ENCODE peak calls at places on chromosomes 6 and 20, in ten cellular contexts. P, V, F, Z, X, O, T, D, I and A are unnamed samples.

GRCh38 chr6:116073765-116074450 is 13.2 kb upstream of the FRK start:
- DNase-seq in P (no peak), V (no peak), F (peak; percentile 93), Z (no peak), X (no peak), O (peak; percentile 18), T (peak; percentile 61), D (no peak), I (no peak), A (peak; percentile 74)

GRCh38 chr6:105587349-105588115 is 184.7 kb upstream of the PREP start:
- DNase-seq in P (no peak), V (no peak), F (no peak), Z (no peak), X (peak; percentile 25), O (no peak), T (peak; percentile 72), D (no peak), I (peak; percentile 35), A (peak; percentile 50)

GRCh38 chr6:9437836-9438235 is 977.0 kb downstream of the TFAP2A start:
- DNase-seq in P (no peak), V (no peak), F (no peak), Z (no peak), X (no peak), O (peak; percentile 20), T (peak; percentile 25), D (no peak), I (no peak), A (no peak)

GRCh38 chr20:29741594-29741893 is 1515.9 kb upstream of the DEFB115 start:
- DNase-seq in P (peak; percentile 24), V (no peak), F (no peak), Z (no peak), X (no peak), O (no peak), T (no peak), D (no peak), I (no peak), A (no peak)

GRCh38 chr6:70957284-70957617 is 391 bp upstream of the B3GAT2 start:
- DNase-seq in P (no peak), V (no peak), F (no peak), Z (no peak), X (no peak), O (no peak), T (no peak), D (no peak), I (no peak), A (no peak)

GRCh38 chr6:25401711-25402110 is 122.5 kb downstream of the CARMIL1 start:
- DNase-seq in P (no peak), V (no peak), F (no peak), Z (peak; percentile 79), X (no peak), O (no peak), T (no peak), D (no peak), I (no peak), A (no peak)

GRCh38 chr6:164531745-164532144 is 777.7 kb downstream of the C6orf118 start:
- DNase-seq in P (no peak), V (no peak), F (no peak), Z (no peak), X (no peak), O (no peak), T (no peak), D (no peak), I (no peak), A (no peak)

GRCh38 chr6:50791900-50792508 is 26.7 kb upstream of the TFAP2B start:
- DNase-seq in P (no peak), V (no peak), F (no peak), Z (no peak), X (no peak), O (peak; percentile 51), T (no peak), D (no peak), I (no peak), A (peak; percentile 44)

DNA sequence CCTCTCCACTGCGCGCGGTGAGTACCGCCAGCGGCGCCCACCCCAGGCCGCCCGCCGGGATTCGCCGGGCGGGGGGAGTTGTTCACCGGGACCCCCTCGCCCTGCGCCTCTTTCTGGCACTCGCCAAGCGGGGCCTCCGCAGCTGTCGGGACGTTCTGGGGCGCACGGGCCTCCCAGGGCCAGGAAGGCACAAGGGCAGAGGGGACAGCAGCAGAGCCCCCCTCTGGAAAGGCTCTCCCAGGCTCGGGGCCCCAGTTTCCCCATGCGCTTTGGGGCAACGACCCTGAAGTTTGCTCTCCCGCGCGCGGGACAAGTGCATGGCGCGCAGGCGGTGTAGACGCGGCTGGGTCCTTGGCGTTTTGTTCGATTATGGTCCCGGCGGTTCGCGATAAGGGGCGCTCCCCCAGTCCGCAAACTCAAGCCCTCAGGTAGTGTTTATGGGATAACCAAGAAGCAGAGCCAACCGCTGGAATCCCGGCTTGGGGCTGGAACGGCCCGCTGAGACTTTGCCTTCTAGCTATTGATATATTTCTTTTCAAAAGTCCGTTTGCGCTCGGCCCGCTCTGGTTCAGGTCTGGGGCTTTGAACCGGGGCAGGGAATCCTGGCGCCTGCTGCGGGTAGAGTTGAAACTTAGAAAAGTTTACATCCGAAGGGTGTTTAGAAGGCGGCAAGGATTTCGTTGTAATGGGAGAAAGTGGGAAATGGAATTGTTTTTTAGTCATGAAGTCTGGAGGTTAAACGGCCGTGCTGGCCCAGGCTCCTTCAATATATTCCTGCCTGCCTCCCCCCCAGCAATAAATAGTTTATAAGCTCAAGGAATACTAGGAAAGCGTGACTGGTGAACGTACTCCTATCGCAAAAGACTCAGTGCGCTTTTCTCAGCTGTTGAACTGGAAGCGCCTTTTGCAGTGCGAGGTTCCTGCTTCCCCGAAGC is 595 bp downstream of the EYA2 start:
- DNase-seq in P (peak; percentile 36), V (no peak), F (no peak), Z (no peak), X (no peak), O (no peak), T (no peak), D (no peak), I (no peak), A (peak; percentile 10)
- H3K4me3 ChIP-seq in P (peak overlapping the region; percentile 56), V (peak overlapping the region; percentile 30), F (no peak overlapping the region), Z (peak overlapping the region; percentile 57), X (no peak overlapping the region), O (no peak overlapping the region), T (peak overlapping the region; percentile 52), D (peak overlapping the region; percentile 74), I (no peak overlapping the region), A (no peak overlapping the region)

GRCh38 chr6:34424200-34425131 is 1.4 kb downstream of the RPS10 start:
- DNase-seq in P (no peak), V (no peak), F (no peak), Z (no peak), X (no peak), O (no peak), T (no peak), D (no peak), I (no peak), A (no peak)
- H3K4me3 ChIP-seq in P (peak overlapping the region; percentile 83), V (peak overlapping the region; percentile 70), F (peak overlapping the region; percentile 94), Z (peak overlapping the region; percentile 73), X (peak overlapping the region; percentile 98), O (peak overlapping the region; percentile 99), T (peak overlapping the region; percentile 99), D (peak overlapping the region; percentile 79), I (peak overlapping the region; percentile 78), A (peak overlapping the region; percentile 100)

GRCh38 chr6:304833-305370 is 12.6 kb downstream of the DUSP22 start:
- DNase-seq in P (no peak), V (no peak), F (no peak), Z (no peak), X (no peak), O (no peak), T (no peak), D (no peak), I (no peak), A (no peak)

GRCh38 chr6:307065-307814 is 15.0 kb downstream of the DUSP22 start:
- DNase-seq in P (no peak), V (no peak), F (no peak), Z (no peak), X (no peak), O (no peak), T (no peak), D (no peak), I (peak; percentile 11), A (no peak)

GRCh38 chr6:303948-304558 is 11.8 kb downstream of the DUSP22 start:
- DNase-seq in P (no peak), V (no peak), F (no peak), Z (no peak), X (no peak), O (no peak), T (no peak), D (no peak), I (no peak), A (no peak)

GRCh38 chr6:306641-307061 is 14.4 kb downstream of the DUSP22 start:
- DNase-seq in P (peak; percentile 63), V (no peak), F (no peak), Z (no peak), X (no peak), O (no peak), T (no peak), D (no peak), I (peak; percentile 3), A (no peak)

DNA sequence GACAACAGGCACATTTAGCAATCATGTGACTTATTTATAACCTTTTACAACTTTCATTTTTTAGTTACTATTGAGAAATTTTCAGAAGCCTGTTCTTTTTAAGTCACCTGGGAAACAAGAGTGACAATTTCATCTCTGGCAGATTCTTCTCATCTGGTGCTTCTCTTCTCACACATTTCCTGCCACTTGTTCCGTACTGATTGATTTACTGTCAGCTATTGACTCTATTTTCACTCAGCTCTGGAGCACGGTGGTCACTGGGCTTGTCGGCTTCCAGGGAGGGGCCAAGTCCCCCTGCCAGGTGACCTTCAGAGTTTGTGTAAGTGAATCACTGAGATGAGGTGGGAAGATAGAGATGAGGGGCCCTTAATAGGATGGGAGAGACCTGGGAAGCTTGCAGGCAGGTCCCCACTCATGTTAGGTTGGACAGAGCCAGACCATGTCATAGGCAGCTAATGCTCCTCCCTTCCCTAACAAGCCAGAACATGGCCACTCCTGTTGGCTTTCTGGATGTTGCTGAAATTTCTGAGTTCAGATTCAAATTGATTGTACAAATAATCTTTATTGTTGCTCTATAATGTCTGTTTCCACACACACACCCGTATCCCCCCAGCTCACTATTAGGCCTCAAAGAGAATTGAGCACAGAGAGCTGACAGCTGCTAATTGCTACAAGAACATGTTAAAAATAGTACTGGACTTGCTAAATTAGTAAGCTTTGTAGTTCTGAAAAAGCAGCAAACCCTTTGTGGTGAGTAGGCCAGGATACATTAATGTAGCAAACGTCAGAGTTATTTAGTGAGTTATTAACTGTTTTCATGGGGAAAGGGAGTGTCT is 13.3 kb downstream of the DUSP22 start:
- DNase-seq in P (no peak), V (no peak), F (no peak), Z (no peak), X (no peak), O (no peak), T (no peak), D (no peak), I (no peak), A (no peak)
- H3K4me3 ChIP-seq in P (no peak overlapping the region), V (no peak overlapping the region), F (no peak overlapping the region), Z (no peak overlapping the region), X (no peak overlapping the region), O (no peak overlapping the region), T (no peak overlapping the region), D (no peak overlapping the region), I (no peak overlapping the region), A (no peak overlapping the region)

GRCh38 chr6:118893882-118894424 is at the start of gene ASF1A:
- DNase-seq in P (peak; percentile 97), V (peak; percentile 98), F (peak; percentile 95), Z (peak; percentile 99), X (peak; percentile 96), O (peak; percentile 99), T (peak; percentile 98), D (peak; percentile 95), I (peak; percentile 95), A (peak; percentile 98)

GRCh38 chr6:118889163-118889562 is 4.8 kb upstream of the ASF1A start:
- DNase-seq in P (no peak), V (no peak), F (no peak), Z (no peak), X (no peak), O (no peak), T (no peak), D (no peak), I (no peak), A (no peak)

GRCh38 chr6:118892248-118893094 is 1.5 kb upstream of the ASF1A start:
- DNase-seq in P (no peak), V (no peak), F (no peak), Z (no peak), X (no peak), O (no peak), T (no peak), D (no peak), I (no peak), A (no peak)

GRCh38 chr6:118893095-118893881 is 664 bp upstream of the ASF1A start:
- DNase-seq in P (no peak), V (peak; percentile 33), F (peak; percentile 58), Z (peak; percentile 72), X (no peak), O (peak; percentile 83), T (peak; percentile 42), D (no peak), I (peak; percentile 73), A (peak; percentile 75)

GRCh38 chr6:118890997-118891790 is 2.8 kb upstream of the ASF1A start:
- DNase-seq in P (no peak), V (no peak), F (no peak), Z (no peak), X (no peak), O (no peak), T (no peak), D (no peak), I (no peak), A (no peak)
- H3K4me3 ChIP-seq in P (no peak overlapping the region), V (no peak overlapping the region), F (no peak overlapping the region), Z (no peak overlapping the region), X (peak overlapping the region; percentile 75), O (no peak overlapping the region), T (no peak overlapping the region), D (no peak overlapping the region), I (peak overlapping the region; percentile 53), A (no peak overlapping the region)